ENCODE peak calls at places on chromosomes 1 and 21, in four cellular contexts. F is esophagus squamous epithelium, B is tibial artery, C is psoas muscle. V is an unnamed sample. For H3K4me1, the result is how much of the 10 kb centered on the place peaks cover.

GRCh38 chr1:73604739-73605138 is 593.2 kb downstream of the LRRIQ3 start:
- DNase-seq in F (no peak), C (no peak), B (no peak), V (no peak)

GRCh38 chr1:7373251-7373650 is 397.8 kb upstream of the VAMP3 start:
- DNase-seq in B (no peak), F (no peak), C (no peak), V (no peak)

GRCh38 chr21:14259669-14260458 is 43.9 kb downstream of the RBM11 start:
- DNase-seq in C (no peak), B (no peak), F (no peak), V (no peak)

GRCh38 chr1:3651939-3652537 is at the start of gene TP73:
- DNase-seq in C (no peak), F (no peak), B (no peak), V (no peak)

GRCh38 chr1:233718057-233718456 is 104.2 kb downstream of the KCNK1 start:
- DNase-seq in F (no peak), C (no peak), B (no peak), V (no peak)

GRCh38 chr1:53552981-53553733 is 94.0 kb downstream of the DMRTB1 start:
- DNase-seq in B (no peak), C (no peak), F (no peak), V (peak)

GRCh38 chr1:214002472-214002871 is 14.7 kb downstream of the PROX1 start:
- DNase-seq in F (no peak), B (no peak), C (no peak), V (no peak)

GRCh38 chr1:150060260-150060659 is 7.3 kb upstream of the VPS45 start:
- DNase-seq in C (no peak), F (no peak), B (no peak), V (no peak)

GRCh38 chr1:27861436-27861835 is 10.9 kb upstream of the THEMIS2 start:
- DNase-seq in C (no peak), F (no peak), B (no peak), V (no peak)

GRCh38 chr1:39301606-39302005 is 97.1 kb downstream of the MACF1 start:
- DNase-seq in B (no peak), C (no peak), F (no peak), V (no peak)

GRCh38 chr1:29706936-29707335 is 470.6 kb downstream of the PTPRU start:
- DNase-seq in C (peak), F (no peak), B (no peak), V (no peak)
- H3K4me1 ChIP-seq in C (under half), F (under half), B (under half), V (under half)

GRCh38 chr1:169137357-169137756 is 30.9 kb downstream of the ATP1B1 start:
- DNase-seq in C (peak), B (no peak), F (no peak), V (no peak)

GRCh38 chr1:169130683-169131082 is 24.2 kb downstream of the ATP1B1 start:
- DNase-seq in C (no peak), B (no peak), F (no peak), V (no peak)

GRCh38 chr1:169133228-169133576 is 26.7 kb downstream of the ATP1B1 start:
- DNase-seq in F (no peak), B (no peak), C (no peak), V (no peak)

GRCh38 chr1:169132512-169133227 is 26.2 kb downstream of the ATP1B1 start:
- DNase-seq in F (no peak), C (no peak), B (no peak), V (no peak)

DNA sequence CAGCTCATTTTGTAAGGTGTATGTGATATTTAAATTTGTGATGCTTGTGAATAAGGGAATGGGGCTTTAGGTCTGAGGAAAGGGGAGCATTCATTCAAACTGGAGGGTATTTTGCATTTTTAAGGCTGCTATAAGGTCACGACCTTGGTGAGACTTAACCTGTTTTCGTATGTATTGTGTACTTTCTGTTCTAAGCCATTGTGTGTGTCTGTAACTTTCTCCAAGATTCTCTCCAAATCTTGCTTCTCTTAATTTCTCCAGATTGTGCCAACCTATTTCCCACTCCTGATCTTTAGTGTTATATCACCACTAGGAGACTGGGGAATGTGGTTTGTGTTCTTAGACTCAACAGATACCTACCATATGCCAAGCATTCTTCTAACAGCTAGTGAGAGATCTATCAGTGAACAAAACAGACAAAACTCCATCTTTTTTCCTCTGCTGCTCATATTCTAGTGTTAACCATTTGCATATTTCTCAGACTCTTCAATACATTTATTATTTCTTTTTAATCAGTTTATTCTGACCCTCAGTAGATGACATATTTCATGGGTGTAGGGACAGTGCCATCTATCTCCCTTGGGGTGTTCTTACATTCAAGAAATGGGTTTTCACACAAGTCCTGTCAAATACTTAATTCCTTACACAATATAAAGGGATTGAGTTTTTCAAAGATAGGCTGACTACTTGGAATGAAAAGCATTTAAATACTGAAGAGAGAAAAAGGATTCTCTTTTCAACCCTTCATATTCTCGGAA is 27.5 kb downstream of the ATP1B1 start:
- DNase-seq in C (no peak), F (no peak), B (no peak), V (no peak)
- TF ChIP-seq CTCF in C (peak), F (peak), B (no peak), V (no peak)

GRCh38 chr1:230270940-230271325 is 155.2 kb downstream of the PGBD5 start:
- DNase-seq in B (no peak), C (no peak), F (no peak), V (peak)

GRCh38 chr1:230270185-230270939 is 155.8 kb downstream of the PGBD5 start:
- DNase-seq in B (no peak), F (no peak), C (no peak), V (no peak)

GRCh38 chr1:230272557-230272956 is 153.6 kb downstream of the PGBD5 start:
- DNase-seq in B (no peak), F (no peak), C (no peak), V (no peak)

GRCh38 chr1:230273141-230273710 is 152.9 kb downstream of the PGBD5 start:
- DNase-seq in C (no peak), B (no peak), F (no peak), V (no peak)

DNA sequence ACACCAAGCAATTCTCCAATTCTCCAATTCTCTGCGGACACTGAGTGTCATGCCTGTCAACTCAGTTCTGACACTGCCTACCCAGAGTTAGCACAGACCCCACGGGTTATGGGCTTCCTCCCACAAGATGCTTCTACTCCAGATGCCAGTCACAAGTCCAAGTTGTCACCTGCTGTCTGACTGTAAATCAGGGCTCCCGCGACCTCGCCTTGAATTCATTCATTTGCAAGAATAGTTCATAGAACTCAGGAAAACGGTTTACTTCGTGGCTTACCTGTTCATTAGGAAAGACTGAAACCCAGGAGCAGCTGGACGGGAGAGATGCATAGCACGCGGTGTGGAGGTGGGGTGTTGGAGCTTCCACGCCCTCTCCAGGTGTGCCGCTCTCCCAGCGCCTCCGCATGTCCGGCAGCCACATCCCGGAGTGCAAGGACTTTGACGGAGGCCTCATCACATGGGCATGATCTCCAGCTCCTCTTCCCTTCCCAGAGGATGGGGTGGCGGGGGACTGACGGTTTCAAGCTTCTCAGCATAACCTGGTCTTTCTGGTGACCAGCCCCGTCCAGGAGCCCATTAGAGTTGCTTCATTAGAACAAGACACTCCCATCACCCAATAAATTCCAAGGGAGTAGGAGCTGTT is 154.6 kb downstream of the PGBD5 start:
- DNase-seq in C (no peak), F (no peak), B (no peak), V (peak)
- H3K27ac ChIP-seq in C (no peak), F (no peak), B (peak), V (peak)

GRCh38 chr1:15176120-15176519 is 22.6 kb downstream of the TMEM51 start:
- DNase-seq in B (no peak), F (no peak), C (no peak), V (no peak)

GRCh38 chr1:15173863-15174614 is 20.5 kb downstream of the TMEM51 start:
- DNase-seq in F (no peak), B (no peak), C (no peak), V (no peak)

GRCh38 chr1:15172405-15173259 is 19.1 kb downstream of the TMEM51 start:
- DNase-seq in C (no peak), F (no peak), B (no peak), V (no peak)

GRCh38 chr1:15176898-15177665 is 23.5 kb downstream of the TMEM51 start:
- DNase-seq in B (no peak), F (no peak), C (no peak), V (no peak)

DNA sequence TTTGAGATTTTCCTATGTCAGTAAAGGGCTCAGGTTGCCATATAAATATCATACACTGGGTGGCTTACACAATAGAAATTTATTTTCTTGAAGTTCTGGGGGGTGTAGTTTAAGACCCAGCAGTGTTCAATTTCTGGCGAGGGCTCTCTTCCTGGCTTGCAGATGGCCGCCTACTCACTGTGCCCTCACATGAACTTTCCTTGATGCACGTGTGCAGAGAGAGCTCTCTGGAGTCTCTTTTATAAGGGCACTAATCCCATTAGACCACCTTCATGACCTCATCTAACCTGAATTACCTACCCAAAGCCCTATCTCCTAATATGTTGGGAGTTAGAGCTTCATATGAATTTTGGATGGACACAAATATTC is 21.1 kb downstream of the TMEM51 start:
- DNase-seq in F (no peak), C (no peak), B (no peak), V (no peak)
- H3K4me1 ChIP-seq in F (under half), C (under half), B (under half), V (half or more)

DNA sequence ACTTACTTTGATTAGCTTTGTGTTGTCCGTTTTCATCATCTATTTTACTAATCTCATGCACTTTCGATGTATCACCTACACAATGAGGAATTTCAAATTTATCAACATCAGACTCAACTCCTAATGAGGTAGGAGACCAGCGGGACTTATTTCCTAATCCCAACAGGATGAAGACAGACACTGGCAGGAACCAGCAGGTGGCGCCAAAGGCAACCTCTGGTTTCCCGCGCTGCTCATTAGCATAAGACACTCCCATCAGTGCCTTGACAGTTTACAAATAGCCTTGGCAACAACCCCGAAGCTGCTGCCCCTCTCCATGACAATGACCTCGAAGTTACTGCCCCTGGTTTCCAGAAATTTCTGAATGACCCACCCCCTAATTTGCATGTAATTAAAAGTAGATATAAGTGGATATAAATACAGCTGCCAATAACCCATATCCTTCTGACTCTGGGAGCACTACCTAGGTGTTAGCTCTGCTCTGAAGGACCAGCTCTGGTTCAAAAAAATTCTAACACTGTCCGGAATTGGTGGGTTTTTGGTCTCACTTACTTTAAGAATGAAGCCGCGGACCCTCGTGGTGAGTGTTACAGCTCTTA is 974.8 kb downstream of the ADGRL2 start:
- DNase-seq in C (no peak), B (no peak), F (no peak), V (peak)
- TF ChIP-seq CTCF in C (peak), B (no peak), F (peak), V (peak)

DNA sequence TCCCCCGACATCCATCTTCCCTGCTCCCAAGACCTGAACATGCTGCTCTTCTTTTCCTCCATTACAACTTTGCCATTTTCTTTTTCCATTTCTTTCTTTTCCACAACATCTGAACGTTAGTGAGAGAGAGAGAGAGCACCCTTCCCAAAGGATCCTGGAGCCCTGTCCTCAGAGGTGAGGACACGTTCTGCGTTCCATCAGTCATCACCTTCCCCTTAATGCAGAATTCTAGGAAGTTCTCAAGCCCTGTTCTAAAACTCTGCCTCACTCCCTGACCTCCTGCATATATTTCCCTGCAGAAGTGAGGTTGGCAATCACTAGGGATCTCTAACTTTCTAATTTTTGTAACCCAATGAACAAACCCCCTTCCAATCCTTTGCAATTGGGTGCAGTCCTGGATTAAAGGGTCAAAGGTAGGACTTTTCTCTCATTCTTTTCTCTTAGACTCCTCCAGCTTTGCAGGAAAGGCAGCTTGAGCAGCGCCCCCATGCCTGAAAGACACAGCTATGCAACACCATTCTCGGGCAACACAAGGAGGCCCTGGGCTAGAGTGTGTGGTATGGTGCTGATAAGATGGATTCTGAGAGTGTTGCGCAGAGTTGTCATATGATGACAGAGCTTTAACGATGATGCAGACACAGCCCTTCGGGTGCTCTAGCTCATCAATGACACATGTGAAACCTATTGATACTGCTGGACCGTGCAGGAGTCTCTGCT is 59.2 kb upstream of the TNR start:
- DNase-seq in C (no peak), B (no peak), F (no peak), V (no peak)
- H3K27ac ChIP-seq in C (no peak), B (no peak), F (no peak), V (no peak)

GRCh38 chr1:30746212-30747027 is 11.2 kb downstream of the LAPTM5 start:
- DNase-seq in C (no peak), B (no peak), F (no peak), V (no peak)
- H3K4me1 ChIP-seq in C (under half), B (under half), F (under half), V (half or more)

V was measured in lower lobe of right lung.